ENCODE peak calls at places on chromosomes 2 and 18, in six cellular contexts. One of them, this sample, is unnamed.

GRCh38 chr18:43571078-43571689 is 293.9 kb upstream of the SYT4 start:
- DNase-seq in stomach: peak; percentile 45
- DNase-seq in epithelial cell of prostate: no peak
- DNase-seq in GOT3: no peak
- DNase-seq in foreskin fibroblast: peak; percentile 9
- DNase-seq in stimulated activated CD4-positive, alpha-beta T cell treated with anti-CD3 and anti-CD28 coated beads, TNF-alpha, amount 100 ng/mL, for 24 hours: no peak
- DNase-seq in this sample: peak; percentile 32

GRCh38 chr2:201363857-201364560 is 6.9 kb upstream of the FLACC1 start:
- DNase-seq in stimulated activated CD4-positive, alpha-beta T cell treated with anti-CD3 and anti-CD28 coated beads, TNF-alpha, amount 100 ng/mL, for 24 hours: no peak
- DNase-seq in GOT3: no peak
- DNase-seq in epithelial cell of prostate: peak; percentile 34
- DNase-seq in foreskin fibroblast: peak; percentile 35
- DNase-seq in stomach: no peak
- DNase-seq in this sample: peak; percentile 55

GRCh38 chr2:197795277-197795676 is 9.1 kb upstream of the PLCL1 start:
- DNase-seq in stimulated activated CD4-positive, alpha-beta T cell treated with anti-CD3 and anti-CD28 coated beads, TNF-alpha, amount 100 ng/mL, for 24 hours: no peak
- DNase-seq in foreskin fibroblast: no peak
- DNase-seq in stomach: no peak
- DNase-seq in epithelial cell of prostate: no peak
- DNase-seq in GOT3: no peak
- DNase-seq in this sample: no peak

GRCh38 chr2:127528487-127528886 is 2.2 kb upstream of the IWS1 start:
- DNase-seq in stomach: no peak
- DNase-seq in epithelial cell of prostate: no peak
- DNase-seq in stimulated activated CD4-positive, alpha-beta T cell treated with anti-CD3 and anti-CD28 coated beads, TNF-alpha, amount 100 ng/mL, for 24 hours: no peak
- DNase-seq in foreskin fibroblast: no peak
- DNase-seq in GOT3: no peak
- DNase-seq in this sample: no peak

GRCh38 chr2:28782423-28782822 is 28.2 kb upstream of the SPDYA start:
- DNase-seq in stimulated activated CD4-positive, alpha-beta T cell treated with anti-CD3 and anti-CD28 coated beads, TNF-alpha, amount 100 ng/mL, for 24 hours: no peak
- DNase-seq in epithelial cell of prostate: no peak
- DNase-seq in GOT3: no peak
- DNase-seq in foreskin fibroblast: no peak
- DNase-seq in stomach: no peak
- DNase-seq in this sample: no peak

GRCh38 chr2:86199834-86200177 is 549 bp downstream of the MRPL35 start:
- DNase-seq in epithelial cell of prostate: no peak
- DNase-seq in foreskin fibroblast: no peak
- DNase-seq in stimulated activated CD4-positive, alpha-beta T cell treated with anti-CD3 and anti-CD28 coated beads, TNF-alpha, amount 100 ng/mL, for 24 hours: no peak
- DNase-seq in GOT3: no peak
- DNase-seq in stomach: no peak
- DNase-seq in this sample: no peak

GRCh38 chr2:95334916-95335641 is 37.9 kb downstream of the KCNIP3 start:
- DNase-seq in stomach: no peak
- DNase-seq in epithelial cell of prostate: no peak
- DNase-seq in foreskin fibroblast: peak; percentile 67
- DNase-seq in stimulated activated CD4-positive, alpha-beta T cell treated with anti-CD3 and anti-CD28 coated beads, TNF-alpha, amount 100 ng/mL, for 24 hours: no peak
- DNase-seq in GOT3: no peak
- DNase-seq in this sample: no peak

GRCh38 chr18:35155403-35156117 is 85.3 kb upstream of the ZNF397 start:
- DNase-seq in epithelial cell of prostate: no peak
- DNase-seq in GOT3: no peak
- DNase-seq in stomach: no peak
- DNase-seq in stimulated activated CD4-positive, alpha-beta T cell treated with anti-CD3 and anti-CD28 coated beads, TNF-alpha, amount 100 ng/mL, for 24 hours: no peak
- DNase-seq in foreskin fibroblast: no peak
- DNase-seq in this sample: no peak

GRCh38 chr2:143160732-143161707 is 31.8 kb downstream of the ARHGAP15 start:
- DNase-seq in stomach: no peak
- DNase-seq in GOT3: no peak
- DNase-seq in epithelial cell of prostate: no peak
- DNase-seq in stimulated activated CD4-positive, alpha-beta T cell treated with anti-CD3 and anti-CD28 coated beads, TNF-alpha, amount 100 ng/mL, for 24 hours: no peak
- DNase-seq in foreskin fibroblast: no peak
- DNase-seq in this sample: no peak

GRCh38 chr18:51196116-51196810 is 1.2 kb downstream of the MEX3C start:
- DNase-seq in epithelial cell of prostate: no peak
- DNase-seq in stomach: peak; percentile 52
- DNase-seq in foreskin fibroblast: no peak
- DNase-seq in GOT3: no peak
- DNase-seq in stimulated activated CD4-positive, alpha-beta T cell treated with anti-CD3 and anti-CD28 coated beads, TNF-alpha, amount 100 ng/mL, for 24 hours: peak; percentile 22
- DNase-seq in this sample: peak; percentile 45

GRCh38 chr2:45302011-45302325 is 292.7 kb upstream of the SIX2 start:
- DNase-seq in foreskin fibroblast: no peak
- DNase-seq in stimulated activated CD4-positive, alpha-beta T cell treated with anti-CD3 and anti-CD28 coated beads, TNF-alpha, amount 100 ng/mL, for 24 hours: no peak
- DNase-seq in epithelial cell of prostate: no peak
- DNase-seq in GOT3: no peak
- DNase-seq in stomach: no peak
- DNase-seq in this sample: no peak

GRCh38 chr2:11744631-11745394 is 1.6 kb upstream of the LPIN1 start:
- DNase-seq in GOT3: peak; percentile 11
- DNase-seq in stomach: no peak
- DNase-seq in epithelial cell of prostate: no peak
- DNase-seq in foreskin fibroblast: no peak
- DNase-seq in stimulated activated CD4-positive, alpha-beta T cell treated with anti-CD3 and anti-CD28 coated beads, TNF-alpha, amount 100 ng/mL, for 24 hours: no peak
- DNase-seq in this sample: peak; percentile 51

GRCh38 chr2:3044587-3045317 is 332.9 kb downstream of the EIPR1 start:
- DNase-seq in GOT3: no peak
- DNase-seq in stimulated activated CD4-positive, alpha-beta T cell treated with anti-CD3 and anti-CD28 coated beads, TNF-alpha, amount 100 ng/mL, for 24 hours: no peak
- DNase-seq in foreskin fibroblast: no peak
- DNase-seq in stomach: no peak
- DNase-seq in epithelial cell of prostate: no peak
- DNase-seq in this sample: no peak

GRCh38 chr2:590214-591175 is 86.7 kb downstream of the TMEM18 start:
- DNase-seq in foreskin fibroblast: no peak
- DNase-seq in GOT3: no peak
- DNase-seq in stimulated activated CD4-positive, alpha-beta T cell treated with anti-CD3 and anti-CD28 coated beads, TNF-alpha, amount 100 ng/mL, for 24 hours: no peak
- DNase-seq in epithelial cell of prostate: no peak
- DNase-seq in stomach: no peak
- DNase-seq in this sample: no peak